ENCODE peak calls at places on chromosomes 16 and 17, in five cellular contexts. G, O, M, R and H are unnamed samples.

GRCh38 chr17:238964-239259 is 57.5 kb upstream of the DOC2B start:
- DNase-seq in O (no peak), R (no peak), G (no peak), M (no peak), H (no peak)

GRCh38 chr16:16062023-16062932 is 112.9 kb downstream of the ABCC1 start:
- DNase-seq in R (no peak), G (no peak), O (no peak), M (no peak), H (no peak)

GRCh38 chr17:75036643-75037268 is 10.0 kb downstream of the ATP5PD start:
- DNase-seq in O (no peak), R (peak), G (peak), M (no peak), H (no peak)

GRCh38 chr17:81726004-81726403 is 13.9 kb downstream of the SLC25A10 start:
- DNase-seq in M (no peak), R (no peak), O (no peak), G (no peak), H (no peak)

GRCh38 chr16:52597772-52598483 is 51.0 kb upstream of the TOX3 start:
- DNase-seq in R (no peak), G (no peak), M (no peak), O (no peak), H (no peak)

GRCh38 chr17:50133028-50133768 is 3.2 kb upstream of the SAMD14 start:
- DNase-seq in M (no peak), O (no peak), R (no peak), G (peak), H (no peak)

GRCh38 chr16:50857881-50858280 is 116.0 kb downstream of the CYLD start:
- DNase-seq in M (no peak), G (no peak), R (no peak), O (no peak), H (no peak)

GRCh38 chr16:67942200-67942509 is 1.8 kb downstream of the LCAT start:
- DNase-seq in M (no peak), O (no peak), G (peak), R (peak), H (peak)

GRCh38 chr16:85422374-85423185 is 190.5 kb upstream of the GSE1 start:
- DNase-seq in O (no peak), R (no peak), G (no peak), M (no peak), H (no peak)

GRCh38 chr17:3913531-3914318 is 2.5 kb downstream of the P2RX1 start:
- DNase-seq in G (peak), M (no peak), R (peak), O (no peak), H (peak)

GRCh38 chr17:3656755-3657587 is 11.4 kb downstream of the TAX1BP3 start:
- DNase-seq in R (no peak), M (no peak), O (no peak), G (no peak), H (no peak)

GRCh38 chr17:40419559-40420331 is 2.0 kb upstream of the TOP2A start:
- DNase-seq in O (no peak), G (no peak), R (no peak), M (no peak), H (no peak)

GRCh38 chr17:75822119-75822799 is 21.9 kb downstream of the UNC13D start:
- DNase-seq in M (no peak), R (no peak), G (no peak), O (no peak), H (peak)

GRCh38 chr16:58025351-58026138 is at the start of gene MMP15:
- DNase-seq in O (no peak), G (peak), R (peak), M (no peak), H (peak)

GRCh38 chr17:19874256-19874655 is 6.5 kb upstream of the ULK2 start:
- DNase-seq in R (no peak), O (no peak), M (no peak), G (no peak), H (no peak)

GRCh38 chr16:78628526-78628925 is 529.1 kb downstream of the WWOX start:
- DNase-seq in O (peak), M (no peak), G (peak), R (no peak), H (no peak)

GRCh38 chr17:77264617-77265230 is 124.0 kb downstream of the SEC14L1 start:
- DNase-seq in G (no peak), R (no peak), O (no peak), M (no peak), H (no peak)

GRCh38 chr17:28978016-28978415 is 26.7 kb upstream of the PHF12 start:
- DNase-seq in O (no peak), M (no peak), G (no peak), R (no peak), H (no peak)

GRCh38 chr16:89600956-89601355 is 12.5 kb upstream of the DPEP1 start:
- DNase-seq in O (no peak), R (no peak), M (no peak), G (no peak), H (peak)

GRCh38 chr17:16945513-16946201 is 26.3 kb downstream of the TNFRSF13B start:
- DNase-seq in O (no peak), G (peak), R (no peak), M (no peak), H (peak)

GRCh38 chr16:10871157-10871991 is 5.6 kb upstream of the CIITA start:
- DNase-seq in G (peak), M (no peak), O (peak), R (no peak), H (peak)

GRCh38 chr17:47275245-47275984 is 21.8 kb downstream of the ITGB3 start:
- DNase-seq in O (peak), M (peak), R (no peak), G (peak), H (peak)

GRCh38 chr17:7851438-7852261 is 3.2 kb upstream of the TMEM88 start:
- DNase-seq in R (peak), O (no peak), G (peak), M (no peak), H (peak)

GRCh38 chr17:40121191-40121885 is 433 bp upstream of the MSL1 start:
- DNase-seq in M (no peak), O (no peak), R (no peak), G (peak), H (peak)

GRCh38 chr16:51267676-51268075 is 116.6 kb upstream of the SALL1 start:
- DNase-seq in G (no peak), R (no peak), M (no peak), O (no peak), H (no peak)

GRCh38 chr17:11719203-11719602 is 120.9 kb downstream of the DNAH9 start:
- DNase-seq in G (no peak), M (no peak), R (no peak), O (no peak), H (no peak)

GRCh38 chr17:65169691-65170090 is 32.5 kb downstream of the RGS9 start:
- DNase-seq in G (no peak), M (no peak), O (no peak), R (no peak), H (no peak)

GRCh38 chr16:14325502-14325901 is 254.4 kb downstream of the MRTFB start:
- DNase-seq in R (no peak), M (no peak), O (no peak), G (no peak), H (no peak)

GRCh38 chr16:700684-701584 is 4.7 kb downstream of the FBXL16 start:
- DNase-seq in R (no peak), G (no peak), M (no peak), O (no peak), H (no peak)

GRCh38 chr16:13928644-13929043 is 8.7 kb downstream of the ERCC4 start:
- DNase-seq in M (no peak), R (no peak), G (no peak), O (no peak), H (no peak)

GRCh38 chr16:88857728-88858339 is 907 bp downstream of the TRAPPC2L start:
- DNase-seq in O (peak), R (peak), G (peak), M (peak), H (peak)